ENCODE peak calls at places on chromosomes 6 and 20, in nine cellular contexts. Y, H, J, D, T, Q, F, E and O are unnamed samples.
A peak's percentile ranks its signal among the peaks of the same experiment; 100 is the strongest.

GRCh38 chr6:149015877-149016525 is 269.2 kb downstream of the UST start:
- DNase-seq in H (no peak), F (no peak), Y (no peak), Q (no peak), T (no peak), E (no peak), J (no peak), D (no peak), O (no peak)

GRCh38 chr6:74568851-74569250 is 637.0 kb downstream of the COL12A1 start:
- DNase-seq in J (no peak), H (no peak), D (no peak), E (no peak), F (no peak), T (no peak), Q (no peak), Y (no peak), O (no peak)

GRCh38 chr6:143279385-143279784 is 171.1 kb downstream of the ADAT2 start:
- DNase-seq in J (no peak), Q (no peak), F (peak; percentile 25), T (no peak), Y (no peak), D (no peak), E (peak; percentile 24), H (no peak), O (no peak)

GRCh38 chr6:68400396-68400795 is 234.7 kb upstream of the ADGRB3 start:
- DNase-seq in J (no peak), F (no peak), Q (no peak), E (no peak), H (no peak), T (no peak), Y (no peak), D (no peak), O (no peak)

GRCh38 chr20:45944151-45944964 is 9.9 kb downstream of the PCIF1 start:
- DNase-seq in D (no peak), J (no peak), E (no peak), T (no peak), Q (no peak), Y (no peak), H (no peak), F (peak; percentile 46), O (peak; percentile 40)

GRCh38 chr6:157721431-157722229 is 101.4 kb upstream of the SNX9 start:
- DNase-seq in H (no peak), T (no peak), E (no peak), J (no peak), Y (no peak), F (no peak), Q (no peak), D (no peak), O (no peak)

GRCh38 chr20:44695295-44696230 is 19.6 kb upstream of the CCN5 start:
- DNase-seq in F (no peak), D (no peak), Y (peak; percentile 69), H (no peak), Q (no peak), T (no peak), J (peak; percentile 27), E (no peak), O (peak; percentile 89)

GRCh38 chr6:33312361-33313104 is 1.3 kb downstream of the TAPBP start:
- DNase-seq in J (peak; percentile 93), Y (no peak), E (peak; percentile 88), H (peak; percentile 29), D (no peak), F (peak; percentile 79), T (peak; percentile 68), Q (no peak), O (peak; percentile 75)

GRCh38 chr20:10093087-10093591 is 58.4 kb downstream of the ANKEF1 start:
- DNase-seq in T (no peak), Y (peak; percentile 10), J (no peak), Q (peak; percentile 22), H (no peak), D (no peak), F (peak; percentile 90), E (no peak), O (peak; percentile 59)

GRCh38 chr6:27825025-27825823 is 87.0 kb downstream of the OR2B2 start:
- DNase-seq in J (peak; percentile 22), Q (no peak), T (no peak), Y (no peak), E (no peak), H (no peak), F (peak; percentile 36), D (no peak), O (peak; percentile 35)

GRCh38 chr6:24009319-24009718 is 116.7 kb upstream of the NRSN1 start:
- DNase-seq in H (no peak), Q (no peak), D (no peak), E (no peak), J (no peak), F (no peak), T (no peak), Y (no peak), O (no peak)

GRCh38 chr20:63086421-63087235 is 79.9 kb upstream of the BHLHE23 start:
- DNase-seq in H (peak; percentile 4), D (no peak), Y (no peak), E (no peak), Q (no peak), T (peak; percentile 17), J (no peak), F (no peak), O (no peak)

GRCh38 chr6:47160702-47161101 is 118.6 kb upstream of the ADGRF1 start:
- DNase-seq in H (no peak), E (no peak), Q (no peak), T (no peak), Y (no peak), F (no peak), D (no peak), J (no peak), O (no peak)

GRCh38 chr6:39815356-39815755 is 23.2 kb downstream of the DAAM2 start:
- DNase-seq in T (no peak), J (no peak), D (no peak), H (no peak), F (no peak), E (no peak), Q (no peak), Y (no peak), O (no peak)

GRCh38 chr6:39812496-39812852 is 20.3 kb downstream of the DAAM2 start:
- DNase-seq in J (no peak), D (no peak), H (no peak), E (no peak), T (no peak), F (no peak), Q (no peak), Y (no peak), O (no peak)

GRCh38 chr6:39811835-39812345 is 19.7 kb downstream of the DAAM2 start:
- DNase-seq in F (no peak), T (no peak), E (no peak), J (no peak), H (no peak), D (no peak), Q (no peak), Y (no peak), O (no peak)

GRCh38 chr6:39814236-39814635 is 22.1 kb downstream of the DAAM2 start:
- DNase-seq in D (no peak), J (no peak), E (no peak), H (no peak), Y (no peak), F (no peak), Q (no peak), T (no peak), O (no peak)

DNA sequence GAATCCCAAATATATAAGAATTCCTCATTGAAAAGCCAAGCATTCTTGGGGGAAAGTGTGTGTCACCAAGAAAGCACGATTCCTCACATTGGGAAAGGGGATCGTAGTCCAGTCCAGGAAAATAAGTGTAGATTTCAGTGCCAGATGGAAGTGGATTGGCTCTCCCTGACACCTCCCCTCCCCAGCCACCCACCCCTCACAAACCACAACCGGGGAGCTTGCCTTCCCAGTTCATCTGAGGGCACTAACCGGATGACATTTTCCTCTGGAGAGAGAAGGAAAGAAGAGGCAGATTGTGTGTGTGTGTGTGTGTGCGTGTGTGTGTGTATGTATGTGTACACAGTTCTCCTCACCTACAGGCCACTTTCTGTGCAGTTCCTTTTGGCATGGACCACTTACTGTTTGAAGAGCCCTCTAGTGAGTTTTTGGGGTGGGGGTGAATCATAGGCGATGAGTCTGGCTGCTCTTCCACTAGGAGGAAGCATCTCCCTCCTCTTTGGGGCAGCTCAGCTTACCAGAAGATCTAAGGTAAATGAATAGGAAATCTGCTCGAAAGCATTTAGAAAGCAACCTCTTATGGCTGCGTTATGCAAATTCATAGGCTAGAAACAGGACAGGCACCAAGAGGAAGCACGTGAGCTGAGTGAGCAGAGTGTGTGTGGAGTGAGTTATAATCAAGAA is 20.8 kb downstream of the DAAM2 start:
- DNase-seq in T (no peak), J (peak; percentile 76), F (no peak), Y (no peak), D (no peak), Q (no peak), H (no peak), E (no peak), O (peak; percentile 20)
- TF ChIP-seq CTCF in T (no peak), J (peak; percentile 7), F (no peak), Y (peak; percentile 31), D (peak; percentile 33), Q (peak; percentile 60), H (no peak), E (no peak), O (no peak)

GRCh38 chr20:36717657-36718056 is 28.2 kb downstream of the NDRG3 start:
- DNase-seq in J (no peak), F (peak; percentile 50), T (no peak), E (no peak), Y (no peak), D (no peak), Q (no peak), H (no peak), O (peak; percentile 25)
- TF ChIP-seq CTCF in J (peak; percentile 30), F (peak; percentile 65), T (no peak), E (peak; percentile 28), Y (peak; percentile 9), D (peak; percentile 30), Q (peak; percentile 74), H (peak; percentile 32), O (peak; percentile 44)

GRCh38 chr6:144474290-144474689 is 189.2 kb downstream of the UTRN start:
- DNase-seq in T (no peak), Q (no peak), E (no peak), F (no peak), Y (no peak), H (no peak), D (no peak), J (no peak), O (no peak)
- TF ChIP-seq CTCF in T (no peak), Q (no peak), E (no peak), F (no peak), Y (no peak), H (no peak), D (no peak), J (no peak), O (no peak)

GRCh38 chr20:2005359-2005758 is 11.5 kb upstream of the PDYN start:
- DNase-seq in F (peak; percentile 51), T (no peak), Y (no peak), Q (no peak), D (no peak), E (no peak), H (no peak), J (no peak), O (no peak)

GRCh38 chr20:2002365-2002764 is 8.5 kb upstream of the PDYN start:
- DNase-seq in D (no peak), F (no peak), Y (no peak), H (no peak), J (no peak), Q (no peak), T (no peak), E (no peak), O (no peak)

GRCh38 chr20:2006452-2007381 is 12.9 kb upstream of the PDYN start:
- DNase-seq in H (no peak), T (no peak), D (no peak), Y (peak; percentile 1), Q (no peak), E (peak; percentile 59), J (peak; percentile 21), F (peak; percentile 49), O (peak; percentile 43)

GRCh38 chr20:2004171-2004570 is 10.3 kb upstream of the PDYN start:
- DNase-seq in D (no peak), Q (no peak), T (no peak), H (no peak), E (no peak), J (no peak), Y (no peak), F (no peak), O (no peak)

GRCh38 chr20:2005831-2006426 is 12.1 kb upstream of the PDYN start:
- DNase-seq in J (peak; percentile 70), D (no peak), Y (peak; percentile 29), F (peak; percentile 81), H (peak; percentile 66), T (peak; percentile 66), E (peak; percentile 61), Q (peak; percentile 46), O (peak; percentile 67)
- TF ChIP-seq CTCF in J (no peak), D (no peak), Y (no peak), F (no peak), H (no peak), T (no peak), E (no peak), Q (peak; percentile 38), O (no peak)